ENCODE peak calls at places on chromosomes 13 and 19, in nine cellular contexts. One of them, this sample, is unnamed.

GRCh38 chr13:93254775-93255174 is 28.2 kb downstream of the GPC6 start:
- DNase-seq in HepG2: no peak
- DNase-seq in IMR-90: no peak
- DNase-seq in trophoblast cell: no peak
- DNase-seq in PC-9: no peak
- DNase-seq in DND-41: no peak
- DNase-seq in neuronal stem cell: no peak
- DNase-seq in H9: no peak
- DNase-seq in H1: no peak
- DNase-seq in this sample: no peak

GRCh38 chr13:87274209-87274819 is 396.9 kb upstream of the SLITRK5 start:
- DNase-seq in HepG2: peak; percentile 43
- DNase-seq in IMR-90: peak; percentile 47
- DNase-seq in trophoblast cell: peak; percentile 55
- DNase-seq in PC-9: peak; percentile 37
- DNase-seq in DND-41: peak; percentile 27
- DNase-seq in neuronal stem cell: peak; percentile 60
- DNase-seq in H9: peak; percentile 36
- DNase-seq in H1: no peak
- DNase-seq in this sample: peak; percentile 32

GRCh38 chr13:38680912-38681311 is 6.0 kb upstream of the FREM2 start:
- DNase-seq in HepG2: no peak
- DNase-seq in IMR-90: no peak
- DNase-seq in trophoblast cell: no peak
- DNase-seq in PC-9: no peak
- DNase-seq in DND-41: no peak
- DNase-seq in neuronal stem cell: no peak
- DNase-seq in H9: no peak
- DNase-seq in H1: no peak
- DNase-seq in this sample: no peak

GRCh38 chr13:46354143-46355087 is 32.6 kb downstream of the RUBCNL start:
- DNase-seq in HepG2: peak; percentile 68
- DNase-seq in IMR-90: peak; percentile 88
- DNase-seq in trophoblast cell: peak; percentile 67
- DNase-seq in PC-9: peak; percentile 75
- DNase-seq in DND-41: no peak
- DNase-seq in neuronal stem cell: no peak
- DNase-seq in H9: no peak
- DNase-seq in H1: no peak
- DNase-seq in this sample: peak; percentile 97

GRCh38 chr19:881385-882071 is 11.5 kb downstream of the MED16 start:
- DNase-seq in HepG2: no peak
- DNase-seq in IMR-90: no peak
- DNase-seq in trophoblast cell: no peak
- DNase-seq in PC-9: no peak
- DNase-seq in DND-41: no peak
- DNase-seq in neuronal stem cell: no peak
- DNase-seq in H9: no peak
- DNase-seq in H1: no peak
- DNase-seq in this sample: no peak

GRCh38 chr13:111402441-111402840 is 82.0 kb downstream of the TEX29 start:
- DNase-seq in HepG2: no peak
- DNase-seq in IMR-90: no peak
- DNase-seq in trophoblast cell: no peak
- DNase-seq in PC-9: no peak
- DNase-seq in DND-41: no peak
- DNase-seq in neuronal stem cell: no peak
- DNase-seq in H9: no peak
- DNase-seq in H1: no peak
- DNase-seq in this sample: no peak

GRCh38 chr19:12527034-12527836 is 24.0 kb downstream of the ZNF564 start:
- DNase-seq in HepG2: no peak
- DNase-seq in IMR-90: peak; percentile 41
- DNase-seq in trophoblast cell: no peak
- DNase-seq in PC-9: peak; percentile 59
- DNase-seq in DND-41: no peak
- DNase-seq in neuronal stem cell: no peak
- DNase-seq in H9: no peak
- DNase-seq in H1: no peak
- DNase-seq in this sample: peak; percentile 56

GRCh38 chr19:58474997-58475713 is 997 bp upstream of the ZNF446 start:
- DNase-seq in HepG2: no peak
- DNase-seq in IMR-90: no peak
- DNase-seq in trophoblast cell: no peak
- DNase-seq in PC-9: no peak
- DNase-seq in DND-41: no peak
- DNase-seq in neuronal stem cell: no peak
- DNase-seq in H9: peak; percentile 18
- DNase-seq in H1: no peak
- DNase-seq in this sample: no peak

GRCh38 chr13:46655727-46656180 is 102.8 kb downstream of the LRCH1 start:
- DNase-seq in HepG2: no peak
- DNase-seq in IMR-90: no peak
- DNase-seq in trophoblast cell: peak; percentile 96
- DNase-seq in PC-9: peak; percentile 45
- DNase-seq in DND-41: no peak
- DNase-seq in neuronal stem cell: peak; percentile 23
- DNase-seq in H9: no peak
- DNase-seq in H1: no peak
- DNase-seq in this sample: peak; percentile 55

GRCh38 chr13:40982772-40983171 is 36.3 kb downstream of the ELF1 start:
- DNase-seq in HepG2: no peak
- DNase-seq in IMR-90: peak; percentile 52
- DNase-seq in trophoblast cell: peak; percentile 36
- DNase-seq in PC-9: no peak
- DNase-seq in DND-41: peak; percentile 56
- DNase-seq in neuronal stem cell: no peak
- DNase-seq in H9: no peak
- DNase-seq in H1: no peak
- DNase-seq in this sample: peak; percentile 67

GRCh38 chr19:54207908-54208783 is 7.5 kb downstream of the RPS9 start:
- DNase-seq in HepG2: peak; percentile 59
- DNase-seq in IMR-90: peak; percentile 78
- DNase-seq in trophoblast cell: peak; percentile 74
- DNase-seq in PC-9: peak; percentile 68
- DNase-seq in DND-41: peak; percentile 30
- DNase-seq in neuronal stem cell: no peak
- DNase-seq in H9: no peak
- DNase-seq in H1: no peak
- DNase-seq in this sample: peak; percentile 99

GRCh38 chr13:85508683-85509329 is 290.4 kb downstream of the SLITRK6 start:
- DNase-seq in HepG2: no peak
- DNase-seq in IMR-90: no peak
- DNase-seq in trophoblast cell: no peak
- DNase-seq in PC-9: no peak
- DNase-seq in DND-41: no peak
- DNase-seq in neuronal stem cell: no peak
- DNase-seq in H9: peak; percentile 59
- DNase-seq in H1: no peak
- DNase-seq in this sample: peak; percentile 32

GRCh38 chr13:92806215-92806614 is 420.4 kb upstream of the GPC6 start:
- DNase-seq in HepG2: no peak
- DNase-seq in IMR-90: no peak
- DNase-seq in trophoblast cell: no peak
- DNase-seq in PC-9: no peak
- DNase-seq in DND-41: peak; percentile 39
- DNase-seq in neuronal stem cell: no peak
- DNase-seq in H9: no peak
- DNase-seq in H1: no peak
- DNase-seq in this sample: peak; percentile 26

GRCh38 chr19:35847911-35848310 is 4.4 kb downstream of the NPHS1 start:
- DNase-seq in HepG2: no peak
- DNase-seq in IMR-90: no peak
- DNase-seq in trophoblast cell: no peak
- DNase-seq in PC-9: no peak
- DNase-seq in DND-41: no peak
- DNase-seq in neuronal stem cell: no peak
- DNase-seq in H9: no peak
- DNase-seq in H1: no peak
- DNase-seq in this sample: no peak

GRCh38 chr19:41637484-41637883 is 10.6 kb upstream of the CEACAM4 start:
- DNase-seq in HepG2: no peak
- DNase-seq in IMR-90: no peak
- DNase-seq in trophoblast cell: no peak
- DNase-seq in PC-9: no peak
- DNase-seq in DND-41: no peak
- DNase-seq in neuronal stem cell: no peak
- DNase-seq in H9: peak; percentile 5
- DNase-seq in H1: no peak
- DNase-seq in this sample: no peak

GRCh38 chr19:3094638-3095374 is 644 bp downstream of the GNA11 start:
- DNase-seq in HepG2: no peak
- DNase-seq in IMR-90: peak; percentile 17
- DNase-seq in trophoblast cell: peak; percentile 34
- DNase-seq in PC-9: no peak
- DNase-seq in DND-41: peak; percentile 48
- DNase-seq in neuronal stem cell: no peak
- DNase-seq in H9: no peak
- DNase-seq in H1: no peak
- DNase-seq in this sample: peak; percentile 19

GRCh38 chr13:86080340-86080995 is 281.2 kb upstream of the SLITRK6 start:
- DNase-seq in HepG2: no peak
- DNase-seq in IMR-90: no peak
- DNase-seq in trophoblast cell: no peak
- DNase-seq in PC-9: no peak
- DNase-seq in DND-41: no peak
- DNase-seq in neuronal stem cell: no peak
- DNase-seq in H9: no peak
- DNase-seq in H1: no peak
- DNase-seq in this sample: peak; percentile 71

GRCh38 chr13:89609318-89609717 is 1738.2 kb upstream of the MIR17HG start:
- DNase-seq in HepG2: no peak
- DNase-seq in IMR-90: no peak
- DNase-seq in trophoblast cell: no peak
- DNase-seq in PC-9: no peak
- DNase-seq in DND-41: no peak
- DNase-seq in neuronal stem cell: no peak
- DNase-seq in H9: no peak
- DNase-seq in H1: no peak
- DNase-seq in this sample: no peak

DNA sequence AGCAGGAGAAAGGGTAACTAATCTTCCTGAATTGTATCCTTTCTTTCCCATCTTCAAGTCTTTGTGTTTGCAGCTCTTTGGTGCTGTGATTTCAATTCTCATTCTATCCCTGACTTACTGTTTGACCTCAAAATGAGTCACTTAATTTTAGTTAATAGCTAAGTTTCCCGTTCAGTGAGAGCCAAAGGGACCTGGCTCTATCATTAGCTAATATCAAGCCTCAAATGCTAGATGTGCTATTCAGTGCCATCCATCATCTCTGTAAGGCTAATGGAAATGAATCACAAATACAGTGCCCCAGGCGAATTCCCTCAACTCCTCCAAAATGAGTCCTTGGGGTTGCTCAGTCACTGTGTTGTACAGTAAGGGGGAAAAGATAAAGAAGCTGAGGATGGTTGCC is 77.1 kb upstream of the TSC22D1 start:
- DNase-seq in HepG2: no peak
- DNase-seq in IMR-90: peak; percentile 37
- DNase-seq in trophoblast cell: no peak
- DNase-seq in PC-9: peak; percentile 50
- DNase-seq in DND-41: no peak
- DNase-seq in neuronal stem cell: no peak
- DNase-seq in H9: no peak
- DNase-seq in H1: no peak
- DNase-seq in this sample: peak; percentile 36
- H3K4me2 ChIP-seq in HepG2: no peak overlapping the region
- H3K4me2 ChIP-seq in IMR-90: no peak overlapping the region
- H3K4me2 ChIP-seq in trophoblast cell: no peak overlapping the region
- H3K4me2 ChIP-seq in PC-9: no peak overlapping the region
- H3K4me2 ChIP-seq in DND-41: no peak overlapping the region
- H3K4me2 ChIP-seq in neuronal stem cell: no peak overlapping the region
- H3K4me2 ChIP-seq in H9: no peak overlapping the region
- H3K4me2 ChIP-seq in H1: no peak overlapping the region
- H3K4me2 ChIP-seq in this sample: no peak overlapping the region

GRCh38 chr19:18476507-18477041 is 38.6 kb upstream of the ISYNA1 start:
- DNase-seq in HepG2: no peak
- DNase-seq in IMR-90: no peak
- DNase-seq in trophoblast cell: no peak
- DNase-seq in PC-9: no peak
- DNase-seq in DND-41: no peak
- DNase-seq in neuronal stem cell: no peak
- DNase-seq in H9: no peak
- DNase-seq in H1: no peak
- DNase-seq in this sample: no peak
- H3K4me1 ChIP-seq in HepG2: peaks cover 83% of the 10 kb centered on the region
- H3K4me1 ChIP-seq in IMR-90: peaks cover 40% of the 10 kb centered on the region
- H3K4me1 ChIP-seq in trophoblast cell: peaks cover 18% of the 10 kb centered on the region
- H3K4me1 ChIP-seq in PC-9: peaks cover 22% of the 10 kb centered on the region
- H3K4me1 ChIP-seq in DND-41: no peaks in the 10 kb centered on the region
- H3K4me1 ChIP-seq in neuronal stem cell: peaks cover 6% of the 10 kb centered on the region
- H3K4me1 ChIP-seq in H9: no peaks in the 10 kb centered on the region
- H3K4me1 ChIP-seq in H1: no peaks in the 10 kb centered on the region
- H3K4me1 ChIP-seq in this sample: peaks cover 17% of the 10 kb centered on the region

GRCh38 chr19:49427855-49428546 is 2.8 kb downstream of the GFY start:
- DNase-seq in HepG2: no peak
- DNase-seq in IMR-90: no peak
- DNase-seq in trophoblast cell: peak; percentile 21
- DNase-seq in PC-9: no peak
- DNase-seq in DND-41: no peak
- DNase-seq in neuronal stem cell: no peak
- DNase-seq in H9: peak; percentile 89
- DNase-seq in H1: no peak
- DNase-seq in this sample: no peak
- H2AFZ ChIP-seq in HepG2: no peak overlapping the region
- H2AFZ ChIP-seq in IMR-90: peak overlapping the region; percentile 46
- H2AFZ ChIP-seq in trophoblast cell: no peak overlapping the region
- H2AFZ ChIP-seq in PC-9: peak overlapping the region; percentile 45
- H2AFZ ChIP-seq in DND-41: no peak overlapping the region
- H2AFZ ChIP-seq in neuronal stem cell: peak overlapping the region; percentile 96
- H2AFZ ChIP-seq in H9: no peak overlapping the region
- H2AFZ ChIP-seq in H1: peak overlapping the region; percentile 67
- H2AFZ ChIP-seq in this sample: no peak overlapping the region

GRCh38 chr13:112968380-112968909 is 569 bp upstream of the MCF2L start:
- DNase-seq in HepG2: no peak
- DNase-seq in IMR-90: no peak
- DNase-seq in trophoblast cell: no peak
- DNase-seq in PC-9: no peak
- DNase-seq in DND-41: peak; percentile 38
- DNase-seq in neuronal stem cell: no peak
- DNase-seq in H9: no peak
- DNase-seq in H1: no peak
- DNase-seq in this sample: no peak

GRCh38 chr13:112967666-112968379 is 1.2 kb upstream of the MCF2L start:
- DNase-seq in HepG2: no peak
- DNase-seq in IMR-90: no peak
- DNase-seq in trophoblast cell: peak; percentile 47
- DNase-seq in PC-9: peak; percentile 70
- DNase-seq in DND-41: no peak
- DNase-seq in neuronal stem cell: peak; percentile 40
- DNase-seq in H9: no peak
- DNase-seq in H1: no peak
- DNase-seq in this sample: no peak

GRCh38 chr13:112965103-112965502 is 3.9 kb upstream of the MCF2L start:
- DNase-seq in HepG2: no peak
- DNase-seq in IMR-90: no peak
- DNase-seq in trophoblast cell: no peak
- DNase-seq in PC-9: no peak
- DNase-seq in DND-41: no peak
- DNase-seq in neuronal stem cell: no peak
- DNase-seq in H9: no peak
- DNase-seq in H1: no peak
- DNase-seq in this sample: no peak

GRCh38 chr13:112965573-112966115 is 3.4 kb upstream of the MCF2L start:
- DNase-seq in HepG2: no peak
- DNase-seq in IMR-90: no peak
- DNase-seq in trophoblast cell: no peak
- DNase-seq in PC-9: no peak
- DNase-seq in DND-41: no peak
- DNase-seq in neuronal stem cell: no peak
- DNase-seq in H9: no peak
- DNase-seq in H1: no peak
- DNase-seq in this sample: no peak

GRCh38 chr13:112966776-112967175 is 2.2 kb upstream of the MCF2L start:
- DNase-seq in HepG2: no peak
- DNase-seq in IMR-90: no peak
- DNase-seq in trophoblast cell: no peak
- DNase-seq in PC-9: no peak
- DNase-seq in DND-41: no peak
- DNase-seq in neuronal stem cell: no peak
- DNase-seq in H9: no peak
- DNase-seq in H1: no peak
- DNase-seq in this sample: no peak
- H3K4me2 ChIP-seq in HepG2: no peak overlapping the region
- H3K4me2 ChIP-seq in IMR-90: no peak overlapping the region
- H3K4me2 ChIP-seq in trophoblast cell: no peak overlapping the region
- H3K4me2 ChIP-seq in PC-9: no peak overlapping the region
- H3K4me2 ChIP-seq in DND-41: no peak overlapping the region
- H3K4me2 ChIP-seq in neuronal stem cell: no peak overlapping the region
- H3K4me2 ChIP-seq in H9: no peak overlapping the region
- H3K4me2 ChIP-seq in H1: no peak overlapping the region
- H3K4me2 ChIP-seq in this sample: no peak overlapping the region

This sample was measured in fibroblast of lung.